ENCODE peak calls at places on chromosomes 7 and 10, in five cellular contexts. One of them, this sample, is unnamed.

GRCh38 chr10:14500172-14500765 is 169.5 kb upstream of the FRMD4A start:
- DNase-seq in left colon: peak; percentile 55
- DNase-seq in activated T-cell treated with anti-CD3 and anti-CD28 coated beads for 1 hour: no peak
- DNase-seq in kidney glomerular epithelial cell: no peak
- DNase-seq in HEK293T: no peak
- DNase-seq in this sample: no peak

GRCh38 chr7:111363099-111363498 is 199.2 kb downstream of the IMMP2L start:
- DNase-seq in left colon: no peak
- DNase-seq in activated T-cell treated with anti-CD3 and anti-CD28 coated beads for 1 hour: no peak
- DNase-seq in kidney glomerular epithelial cell: no peak
- DNase-seq in HEK293T: no peak
- DNase-seq in this sample: no peak

GRCh38 chr10:11330383-11331020 is 280.9 kb downstream of the USP6NL start:
- DNase-seq in left colon: no peak
- DNase-seq in activated T-cell treated with anti-CD3 and anti-CD28 coated beads for 1 hour: no peak
- DNase-seq in kidney glomerular epithelial cell: no peak
- DNase-seq in HEK293T: no peak
- DNase-seq in this sample: no peak

GRCh38 chr7:8455426-8455825 is 22.0 kb downstream of the NXPH1 start:
- DNase-seq in left colon: no peak
- DNase-seq in activated T-cell treated with anti-CD3 and anti-CD28 coated beads for 1 hour: no peak
- DNase-seq in kidney glomerular epithelial cell: no peak
- DNase-seq in HEK293T: no peak
- DNase-seq in this sample: no peak

GRCh38 chr10:93438796-93439253 is 43.3 kb downstream of the MYOF start:
- DNase-seq in left colon: peak; percentile 61
- DNase-seq in activated T-cell treated with anti-CD3 and anti-CD28 coated beads for 1 hour: no peak
- DNase-seq in kidney glomerular epithelial cell: peak; percentile 87
- DNase-seq in HEK293T: peak; percentile 74
- DNase-seq in this sample: no peak

GRCh38 chr7:83096065-83096580 is 66.6 kb downstream of the PCLO start:
- DNase-seq in left colon: no peak
- DNase-seq in activated T-cell treated with anti-CD3 and anti-CD28 coated beads for 1 hour: no peak
- DNase-seq in kidney glomerular epithelial cell: no peak
- DNase-seq in HEK293T: no peak
- DNase-seq in this sample: no peak

GRCh38 chr10:85655394-85655793 is 711.2 kb downstream of the GRID1 start:
- DNase-seq in left colon: no peak
- DNase-seq in activated T-cell treated with anti-CD3 and anti-CD28 coated beads for 1 hour: no peak
- DNase-seq in kidney glomerular epithelial cell: peak; percentile 59
- DNase-seq in HEK293T: no peak
- DNase-seq in this sample: no peak

GRCh38 chr10:116371737-116372136 is 47.5 kb downstream of the CCDC172 start:
- DNase-seq in left colon: no peak
- DNase-seq in activated T-cell treated with anti-CD3 and anti-CD28 coated beads for 1 hour: no peak
- DNase-seq in kidney glomerular epithelial cell: no peak
- DNase-seq in HEK293T: no peak
- DNase-seq in this sample: no peak

GRCh38 chr7:77327932-77328628 is 88.1 kb downstream of the GSAP start:
- DNase-seq in left colon: no peak
- DNase-seq in activated T-cell treated with anti-CD3 and anti-CD28 coated beads for 1 hour: peak; percentile 5
- DNase-seq in kidney glomerular epithelial cell: no peak
- DNase-seq in HEK293T: no peak
- DNase-seq in this sample: no peak

GRCh38 chr7:1779445-1779844 is 109.4 kb downstream of the ELFN1 start:
- DNase-seq in left colon: no peak
- DNase-seq in activated T-cell treated with anti-CD3 and anti-CD28 coated beads for 1 hour: no peak
- DNase-seq in kidney glomerular epithelial cell: no peak
- DNase-seq in HEK293T: no peak
- DNase-seq in this sample: no peak

GRCh38 chr7:80508440-80508839 is 3.4 kb downstream of the GNAT3 start:
- DNase-seq in left colon: no peak
- DNase-seq in activated T-cell treated with anti-CD3 and anti-CD28 coated beads for 1 hour: no peak
- DNase-seq in kidney glomerular epithelial cell: no peak
- DNase-seq in HEK293T: no peak
- DNase-seq in this sample: no peak